ENCODE peak calls at places on chromosomes 11 and 22, in six cellular contexts. K is K562, Y is HepG2, I is H1, D is SK-N-SH, H is GM12878. T is an unnamed sample.

GRCh38 chr22:37431366-37431765 is 4.1 kb upstream of the ELFN2 start:
- DNase-seq in H (no peak), I (no peak), K (no peak), Y (peak), D (no peak), T (no peak)

GRCh38 chr11:123069878-123070821 is 8.2 kb upstream of the HSPA8 start:
- DNase-seq in H (no peak), I (no peak), K (no peak), D (no peak), Y (no peak), T (no peak)

GRCh38 chr22:32617271-32617670 is 142.7 kb downstream of the FBXO7 start:
- DNase-seq in H (no peak), I (no peak), D (no peak), K (no peak), Y (no peak), T (no peak)

GRCh38 chr11:122791411-122791810 is 46.9 kb upstream of the CRTAM start:
- DNase-seq in K (no peak), Y (no peak), D (no peak), I (no peak), H (no peak), T (no peak)

GRCh38 chr11:66332371-66333219 is 3.6 kb downstream of the RIN1 start:
- DNase-seq in H (no peak), K (no peak), D (peak), I (no peak), Y (no peak), T (no peak)

GRCh38 chr11:128095459-128096096 is 491.8 kb downstream of the ETS1 start:
- DNase-seq in H (no peak), K (no peak), D (no peak), Y (no peak), I (no peak), T (peak)

GRCh38 chr11:66015094-66015881 is 3.5 kb downstream of the CST6 start:
- DNase-seq in D (no peak), H (no peak), K (no peak), Y (no peak), I (no peak), T (no peak)

GRCh38 chr22:20086101-20086599 is 6.1 kb downstream of the DGCR8 start:
- DNase-seq in K (no peak), Y (no peak), I (no peak), D (no peak), H (no peak), T (no peak)

GRCh38 chr11:90318651-90319050 is 95.8 kb upstream of the CHORDC1 start:
- DNase-seq in D (no peak), H (no peak), Y (no peak), I (no peak), K (no peak), T (no peak)

GRCh38 chr22:25202290-25202921 is 2.7 kb downstream of the CRYBB3 start:
- DNase-seq in D (peak), I (peak), K (peak), Y (peak), H (peak), T (peak)

GRCh38 chr11:109018639-109019038 is 353.8 kb downstream of the DDX10 start:
- DNase-seq in D (no peak), I (no peak), H (no peak), K (no peak), Y (no peak), T (no peak)

DNA sequence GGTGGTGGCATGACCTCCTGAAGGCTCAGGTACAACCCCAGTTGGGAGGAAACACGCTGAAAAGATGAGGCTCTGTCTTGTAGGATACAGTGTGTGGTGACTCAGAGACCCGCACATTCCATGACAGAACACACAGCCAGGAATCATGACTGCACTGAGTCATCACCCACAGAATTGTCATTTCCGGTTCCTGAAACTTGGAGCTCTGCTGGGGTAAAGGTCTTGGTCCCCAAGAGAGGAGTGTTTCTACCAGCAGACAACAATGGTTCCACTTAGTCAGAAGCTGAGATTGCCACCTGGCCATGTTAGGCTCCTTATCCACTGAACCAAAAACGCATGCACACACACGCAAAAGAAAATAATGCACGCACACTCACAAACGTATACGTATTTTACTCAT is 31.5 kb upstream of the CYB5R3 start:
- DNase-seq in Y (no peak), H (no peak), I (no peak), D (no peak), K (no peak), T (no peak)
- H3K27ac ChIP-seq in Y (no peak), H (no peak), I (no peak), D (no peak), K (no peak), T (no peak)

DNA sequence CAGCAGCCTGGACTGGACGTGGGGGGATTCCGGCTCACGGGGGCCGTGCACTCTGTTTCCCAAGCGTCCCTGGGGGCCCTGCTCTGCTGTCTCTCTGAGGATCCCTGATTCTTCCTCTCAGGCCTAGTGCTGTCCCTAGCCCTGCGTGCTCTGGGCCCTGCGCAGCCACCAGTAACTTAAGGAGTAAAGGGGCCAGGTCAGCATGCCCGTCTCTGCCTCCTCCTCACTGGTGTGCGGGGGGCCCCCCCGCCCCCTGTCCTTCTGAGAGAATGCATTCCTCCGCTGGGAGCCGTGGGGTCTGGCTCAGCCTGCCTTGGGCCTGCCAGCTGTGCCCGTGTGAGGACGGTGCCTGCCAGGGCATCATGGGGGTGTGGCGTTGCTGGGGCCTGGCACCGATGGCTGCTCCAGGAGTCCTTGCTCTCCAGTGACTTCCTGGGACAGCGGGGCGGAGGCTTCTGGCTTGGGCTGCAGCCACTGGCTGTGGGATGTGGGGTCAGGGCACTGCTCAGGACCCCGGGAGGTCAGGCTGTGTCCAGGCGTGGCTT is 429.7 kb downstream of the TBC1D22A start:
- DNase-seq in K (no peak), H (no peak), D (no peak), Y (no peak), I (no peak), T (no peak)
- TF ChIP-seq GABPA in K (no peak), H (no peak), D (no peak), Y (no peak), I (no peak), T (no peak)

GRCh38 chr22:17647452-17647851 is 8.9 kb downstream of the BCL2L13 start:
- DNase-seq in Y (no peak), K (no peak), I (no peak), H (no peak), D (no peak), T (no peak)

GRCh38 chr22:17647996-17648395 is 9.4 kb downstream of the BCL2L13 start:
- DNase-seq in K (no peak), I (no peak), Y (no peak), H (no peak), D (no peak), T (peak)

DNA sequence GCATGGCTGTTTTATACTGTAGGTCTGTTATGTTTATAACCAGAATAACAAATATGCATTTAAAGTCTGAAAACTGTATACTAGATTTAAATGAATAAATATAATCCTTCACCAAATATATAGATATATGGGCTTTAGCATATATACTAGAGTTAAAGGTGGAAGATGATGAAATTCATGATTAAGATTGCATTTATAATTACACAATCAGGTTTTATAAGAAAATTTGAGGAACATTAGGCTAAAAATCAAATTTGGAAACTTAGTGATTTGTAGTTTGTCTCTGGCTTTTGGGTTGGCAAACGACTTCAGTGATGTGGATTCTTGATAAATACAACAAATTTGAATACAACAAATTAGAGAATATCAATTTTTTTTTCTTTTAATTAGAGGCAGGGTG is 10.0 kb downstream of the BCL2L13 start:
- DNase-seq in H (no peak), I (no peak), K (no peak), D (no peak), Y (no peak), T (no peak)
- H3K27ac ChIP-seq in H (no peak), I (no peak), K (no peak), D (no peak), Y (no peak), T (peak)

GRCh38 chr11:34938621-34939020 is 22.2 kb downstream of the PDHX start:
- DNase-seq in I (no peak), K (no peak), Y (no peak), D (no peak), H (no peak), T (no peak)
- TF ChIP-seq GABPA in I (no peak), K (no peak), Y (no peak), D (no peak), H (no peak), T (no peak)

GRCh38 chr11:12692238-12693074 is 18.2 kb downstream of the TEAD1 start:
- DNase-seq in I (no peak), H (no peak), K (peak), Y (peak), D (peak), T (no peak)

GRCh38 chr11:12691473-12691872 is 17.3 kb downstream of the TEAD1 start:
- DNase-seq in Y (peak), H (no peak), K (no peak), D (peak), I (no peak), T (no peak)

GRCh38 chr11:12694182-12694531 is 19.9 kb downstream of the TEAD1 start:
- DNase-seq in D (no peak), Y (no peak), H (no peak), K (no peak), I (no peak), T (no peak)

GRCh38 chr11:12693485-12694181 is 19.4 kb downstream of the TEAD1 start:
- DNase-seq in K (no peak), I (no peak), Y (peak), H (no peak), D (peak), T (peak)

GRCh38 chr11:12693075-12693473 is 18.9 kb downstream of the TEAD1 start:
- DNase-seq in I (no peak), H (no peak), Y (no peak), D (no peak), K (no peak), T (no peak)
- H3K27ac ChIP-seq in I (no peak), H (no peak), Y (peak), D (peak), K (no peak), T (no peak)

GRCh38 chr11:70144262-70144661 is 58.8 kb upstream of the FADD start:
- DNase-seq in Y (no peak), I (no peak), K (no peak), H (no peak), D (no peak), T (no peak)
- TF ChIP-seq GABPA in Y (no peak), I (no peak), K (no peak), H (no peak), D (no peak), T (no peak)

GRCh38 chr11:80595011-80595410 is 1154.2 kb upstream of the TENM4 start:
- DNase-seq in K (no peak), Y (peak), D (no peak), I (no peak), H (no peak), T (no peak)
- H3K27ac ChIP-seq in K (no peak), Y (no peak), D (no peak), I (no peak), H (no peak), T (no peak)

GRCh38 chr11:8722156-8722555 is 39.6 kb downstream of the RPL27A start:
- DNase-seq in K (peak), I (no peak), Y (peak), H (no peak), D (no peak), T (no peak)

GRCh38 chr11:8720376-8720775 is 37.8 kb downstream of the RPL27A start:
- DNase-seq in H (no peak), I (no peak), Y (no peak), D (no peak), K (no peak), T (no peak)

GRCh38 chr11:8721740-8722139 is 39.1 kb downstream of the RPL27A start:
- DNase-seq in I (no peak), H (no peak), Y (no peak), K (no peak), D (no peak), T (no peak)

GRCh38 chr11:8719260-8720190 is 36.9 kb downstream of the RPL27A start:
- DNase-seq in I (no peak), H (no peak), D (no peak), K (no peak), Y (peak), T (no peak)

DNA sequence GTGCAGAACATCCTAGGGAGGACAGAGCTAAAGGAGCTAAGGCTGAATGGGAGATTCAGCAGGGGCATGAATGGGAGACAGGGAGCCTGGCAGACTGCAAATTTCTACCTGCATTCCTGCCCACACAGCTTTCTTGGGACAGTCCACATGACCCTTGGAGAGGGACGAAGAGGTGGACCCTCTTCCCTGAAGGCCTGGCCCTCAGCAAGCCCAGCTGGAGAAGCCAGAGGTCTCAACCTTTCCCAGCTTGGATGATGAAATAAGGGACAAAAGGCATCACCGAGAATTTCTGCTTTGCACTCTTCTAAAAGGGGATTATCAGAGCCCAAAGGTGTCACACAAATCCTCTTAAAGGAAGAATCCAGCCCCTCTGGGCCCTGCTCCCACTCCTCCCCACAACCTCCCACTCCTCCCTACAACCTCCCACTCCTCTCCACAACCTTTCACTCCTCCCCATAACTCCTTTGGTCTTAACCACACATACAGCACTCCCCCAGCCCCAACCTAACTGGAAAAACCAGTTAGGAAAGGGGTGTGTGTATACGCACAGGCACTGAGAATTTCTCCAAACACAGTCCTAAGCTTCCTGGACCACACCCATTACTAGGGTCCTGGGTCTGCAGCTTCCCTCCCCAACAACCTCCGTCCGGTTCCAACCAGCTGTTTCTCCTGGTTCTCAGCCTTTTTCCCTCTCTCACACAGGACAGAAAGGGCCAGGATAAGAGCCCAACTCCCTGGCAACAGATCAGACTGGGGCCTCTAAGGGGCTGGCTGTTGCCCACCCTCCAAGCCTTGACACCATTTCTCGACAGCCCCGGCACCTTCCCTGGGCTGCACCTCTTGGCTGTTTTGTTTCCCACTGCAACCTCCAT is 38.5 kb downstream of the RPL27A start:
- DNase-seq in I (no peak), Y (no peak), H (no peak), K (no peak), D (no peak), T (no peak)
- TF ChIP-seq GABPA in I (no peak), Y (no peak), H (no peak), K (no peak), D (no peak), T (no peak)

GRCh38 chr11:8342821-8343681 is 79.4 kb upstream of the LMO1 start:
- DNase-seq in Y (no peak), D (peak), H (peak), K (no peak), I (no peak), T (no peak)
- H3K27ac ChIP-seq in Y (no peak), D (peak), H (peak), K (no peak), I (no peak), T (no peak)

DNA sequence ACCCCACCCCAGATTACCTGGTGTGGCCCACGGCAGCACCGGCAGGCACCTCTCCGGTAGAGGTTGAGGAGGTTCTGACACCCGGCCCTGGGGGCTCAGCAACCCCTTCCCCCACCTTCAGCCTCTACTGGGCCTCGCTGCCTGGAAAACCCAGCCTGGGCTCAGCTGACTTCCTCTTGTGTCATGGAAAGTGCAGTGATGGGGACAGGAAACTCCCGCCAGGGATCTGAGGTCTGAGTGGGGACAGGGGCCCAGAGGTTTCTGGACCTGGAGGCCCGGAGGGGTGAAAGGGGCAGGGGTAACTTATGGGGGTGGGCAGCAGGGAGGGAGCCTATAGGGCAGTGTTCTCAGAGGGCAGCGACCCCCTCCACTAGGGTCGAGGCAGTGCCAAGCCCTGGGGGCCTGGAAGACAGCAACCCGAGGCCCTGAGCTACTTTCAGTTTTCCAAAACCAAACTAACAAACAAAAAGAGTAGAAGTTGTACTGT is 10.0 kb upstream of the CD5 start:
- DNase-seq in H (no peak), I (no peak), D (no peak), K (no peak), Y (no peak), T (no peak)
- TF ChIP-seq GABPA in H (no peak), I (no peak), D (no peak), K (no peak), Y (no peak), T (no peak)

T was measured in HL-60.